ENCODE peak calls at places on chromosomes 6 and 20, in eight cellular contexts. P, D, O, F, H, Q, Y and N are unnamed samples.

GRCh38 chr20:61949714-61950630 is 115.7 kb downstream of the TAF4 start:
- DNase-seq in P (no peak), O (peak; percentile 4), Y (peak; percentile 76), D (no peak), Q (no peak), F (peak; percentile 34), H (no peak), N (no peak)

GRCh38 chr20:1341561-1342265 is 12.8 kb upstream of the SDCBP2 start:
- DNase-seq in F (no peak), Q (no peak), H (no peak), O (no peak), P (no peak), Y (peak; percentile 73), D (no peak), N (no peak)

GRCh38 chr6:36906539-36906938 is 20.8 kb downstream of the C6orf89 start:
- DNase-seq in H (no peak), P (no peak), O (peak; percentile 78), Q (no peak), D (no peak), Y (no peak), F (no peak), N (no peak)

GRCh38 chr20:6057704-6058103 is 3.8 kb upstream of the LRRN4 start:
- DNase-seq in O (no peak), Y (no peak), F (no peak), D (no peak), P (no peak), Q (no peak), H (no peak), N (no peak)

GRCh38 chr20:57464642-57465211 is 60.2 kb downstream of the CTCFL start:
- DNase-seq in F (peak; percentile 31), D (peak; percentile 30), P (no peak), H (peak; percentile 68), Q (peak; percentile 43), O (no peak), Y (no peak), N (no peak)

GRCh38 chr6:140252099-140252498 is 877.7 kb upstream of the CITED2 start:
- DNase-seq in O (no peak), H (no peak), Q (peak; percentile 23), P (no peak), D (no peak), Y (no peak), F (no peak), N (no peak)

GRCh38 chr6:157513619-157514485 is 132.9 kb downstream of the ZDHHC14 start:
- DNase-seq in O (no peak), P (no peak), Q (no peak), D (no peak), H (no peak), F (no peak), Y (peak; percentile 42), N (no peak)

GRCh38 chr6:112035446-112035845 is 18.5 kb upstream of the CCN6 start:
- DNase-seq in H (no peak), F (no peak), P (no peak), D (peak; percentile 35), Y (no peak), O (no peak), Q (no peak), N (no peak)

GRCh38 chr20:49914310-49915117 is 815 bp downstream of the SPATA2 start:
- DNase-seq in Y (no peak), D (peak; percentile 37), F (no peak), Q (peak; percentile 45), P (no peak), H (no peak), O (no peak), N (no peak)

GRCh38 chr20:4067600-4068261 is 52.4 kb upstream of the RNF24 start:
- DNase-seq in Q (peak; percentile 75), H (peak; percentile 62), F (no peak), O (no peak), D (peak; percentile 18), Y (no peak), P (no peak), N (no peak)

GRCh38 chr20:44035924-44036323 is 121.3 kb downstream of the TOX2 start:
- DNase-seq in Y (peak; percentile 66), P (no peak), F (peak; percentile 19), D (no peak), O (no peak), Q (no peak), H (no peak), N (no peak)

GRCh38 chr6:31568537-31568961 is 3.5 kb upstream of the LTA start:
- DNase-seq in O (no peak), F (no peak), P (peak; percentile 86), Q (no peak), D (peak; percentile 88), Y (no peak), H (no peak), N (peak; percentile 79)

GRCh38 chr6:19905584-19905983 is 68.4 kb downstream of the ID4 start:
- DNase-seq in Q (peak; percentile 89), O (no peak), P (no peak), Y (no peak), H (peak; percentile 34), D (no peak), F (no peak), N (no peak)

GRCh38 chr20:38043512-38044300 is 10.2 kb downstream of the RPRD1B start:
- DNase-seq in O (no peak), D (peak; percentile 35), H (peak; percentile 99), Y (no peak), Q (peak; percentile 96), P (no peak), F (no peak), N (no peak)

GRCh38 chr6:79544299-79544927 is 7.2 kb upstream of the LCA5 start:
- DNase-seq in Y (no peak), H (no peak), O (no peak), Q (no peak), D (no peak), F (no peak), P (no peak), N (no peak)

GRCh38 chr6:113009682-113010081 is 662.6 kb downstream of the RFPL4B start:
- DNase-seq in D (no peak), P (no peak), F (no peak), Q (no peak), Y (no peak), O (no peak), H (no peak), N (no peak)

GRCh38 chr6:81003156-81003555 is 749.3 kb downstream of the TENT5A start:
- DNase-seq in D (no peak), Q (peak; percentile 1), O (no peak), Y (no peak), H (no peak), F (no peak), P (no peak), N (no peak)

GRCh38 chr20:40424695-40425094 is 264.3 kb downstream of the MAFB start:
- DNase-seq in F (no peak), P (no peak), D (no peak), O (no peak), Q (no peak), Y (no peak), H (no peak), N (no peak)

GRCh38 chr20:40422665-40423064 is 266.4 kb downstream of the MAFB start:
- DNase-seq in P (no peak), F (no peak), D (no peak), H (no peak), Y (no peak), Q (peak; percentile 32), O (no peak), N (no peak)
- TF ChIP-seq CTCF in P (no peak), F (no peak), D (no peak), H (no peak), Y (no peak), Q (no peak), O (no peak), N (no peak)

DNA sequence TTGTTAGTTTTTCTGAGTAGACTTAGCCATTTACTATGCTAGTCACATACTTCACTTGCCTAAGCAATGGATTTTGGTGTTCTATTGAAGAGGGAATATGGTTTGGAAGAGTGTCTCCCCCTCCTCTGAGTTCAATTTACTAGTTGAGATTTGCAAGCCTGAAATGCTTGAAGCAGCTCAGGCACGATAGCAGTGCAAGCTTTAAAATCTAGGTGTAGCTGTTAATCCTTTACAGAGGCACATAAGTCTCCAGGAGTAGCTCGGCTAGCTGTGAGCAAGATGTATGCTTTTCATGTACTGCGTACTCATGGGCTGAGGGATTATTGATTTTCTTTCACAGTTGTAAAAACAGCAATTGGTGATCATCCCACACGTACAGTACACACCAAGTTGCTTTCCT is 745 bp downstream of the FLRT3 start:
- DNase-seq in O (no peak), Y (no peak), P (no peak), F (no peak), Q (no peak), H (peak; percentile 18), D (no peak), N (no peak)
- TF ChIP-seq CTCF in O (no peak), Y (no peak), P (no peak), F (peak; percentile 11), Q (no peak), H (no peak), D (no peak), N (no peak)

DNA sequence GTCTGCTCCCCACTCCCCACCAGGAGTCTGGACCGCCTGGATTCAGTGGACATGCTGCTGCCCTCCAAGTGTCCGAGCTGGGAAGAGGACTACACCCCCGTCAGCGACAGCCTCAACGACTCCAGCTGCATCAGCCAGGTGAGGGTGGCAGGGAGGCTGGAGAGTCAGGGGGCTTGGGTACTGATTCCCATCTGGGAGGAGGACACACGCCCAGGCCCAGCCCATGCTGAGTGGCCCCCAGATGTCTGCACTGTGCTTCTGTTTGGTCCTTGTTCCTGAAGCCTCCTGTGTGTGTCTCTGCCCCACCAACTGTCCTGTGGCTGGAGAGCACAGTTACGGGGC is 101.6 kb upstream of the MYL9 start:
- DNase-seq in Y (no peak), H (no peak), O (no peak), F (no peak), Q (no peak), D (no peak), P (no peak), N (no peak)
- TF ChIP-seq CTCF in Y (peak; percentile 15), H (peak; percentile 75), O (peak; percentile 26), F (no peak), Q (no peak), D (peak; percentile 26), P (peak; percentile 32), N (no peak)

GRCh38 chr6:158812611-158813010 is 6.6 kb downstream of the EZR start:
- DNase-seq in Y (no peak), D (no peak), H (no peak), P (no peak), O (no peak), F (no peak), Q (peak; percentile 64), N (no peak)

GRCh38 chr6:158815379-158815724 is 3.8 kb downstream of the EZR start:
- DNase-seq in H (no peak), O (no peak), F (no peak), D (no peak), P (no peak), Y (no peak), Q (no peak), N (no peak)

GRCh38 chr6:158815915-158816314 is 3.3 kb downstream of the EZR start:
- DNase-seq in H (no peak), Q (no peak), Y (no peak), D (peak; percentile 36), F (no peak), O (no peak), P (no peak), N (no peak)

GRCh38 chr6:158810149-158811095 is 8.7 kb downstream of the EZR start:
- DNase-seq in P (no peak), F (no peak), Y (no peak), D (no peak), O (no peak), H (no peak), Q (no peak), N (no peak)

GRCh38 chr6:158813032-158813431 is 6.1 kb downstream of the EZR start:
- DNase-seq in P (no peak), D (peak; percentile 51), Y (no peak), H (no peak), F (no peak), Q (no peak), O (no peak), N (no peak)
- TF ChIP-seq CTCF in P (no peak), D (no peak), Y (no peak), H (no peak), F (no peak), Q (no peak), O (no peak), N (no peak)